ENCODE peak calls at places on chromosomes 11 and 22, in five cellular contexts. X is IMR-90, T is mesenchymal stem cell, Q is neuronal stem cell, L is H1. B is an unnamed sample. For H3K4me1, the result is how much of the 10 kb centered on the place peaks cover.

GRCh38 chr11:10398525-10398924 is 56.5 kb upstream of the AMPD3 start:
- DNase-seq in X (no peak), T (peak), Q (no peak), L (no peak), B (peak)

GRCh38 chr11:128467610-128468041 is 119.7 kb downstream of the ETS1 start:
- DNase-seq in X (peak), T (peak), Q (no peak), L (peak), B (peak)

GRCh38 chr22:47452184-47452583 is 689.7 kb downstream of the TBC1D22A start:
- DNase-seq in X (no peak), T (no peak), Q (no peak), L (no peak), B (no peak)

GRCh38 chr11:70510571-70510970 is 112.2 kb downstream of the CTTN start:
- DNase-seq in X (no peak), T (no peak), Q (no peak), L (no peak), B (no peak)

GRCh38 chr11:107756553-107756952 is 44.7 kb upstream of the SLN start:
- DNase-seq in X (no peak), T (no peak), Q (no peak), L (no peak), B (no peak)

GRCh38 chr11:134231958-134232674 is 7.6 kb downstream of the VPS26B start:
- DNase-seq in X (no peak), T (no peak), Q (no peak), L (no peak), B (peak)

GRCh38 chr11:2259466-2259830 is 10.9 kb downstream of the ASCL2 start:
- DNase-seq in X (no peak), T (no peak), Q (no peak), L (no peak), B (no peak)

GRCh38 chr11:3107608-3108182 is 50.5 kb upstream of the CARS1 start:
- DNase-seq in X (no peak), T (no peak), Q (no peak), L (no peak), B (no peak)

GRCh38 chr11:133713406-133713805 is 131.9 kb downstream of the SPATA19 start:
- DNase-seq in X (no peak), T (no peak), Q (no peak), L (no peak), B (no peak)

GRCh38 chr11:92322225-92322624 is 97.6 kb downstream of the FAT3 start:
- DNase-seq in X (peak), T (peak), Q (no peak), L (no peak), B (no peak)

GRCh38 chr11:65152157-65152556 is 17.8 kb upstream of the SYVN1 start:
- DNase-seq in X (no peak), T (peak), Q (no peak), L (no peak), B (no peak)

GRCh38 chr22:27060188-27060587 is 402.8 kb downstream of the MIAT start:
- DNase-seq in X (no peak), T (no peak), Q (no peak), L (no peak), B (no peak)

GRCh38 chr11:58963551-58964075 is 24.3 kb downstream of the GLYATL1 start:
- DNase-seq in X (peak), T (peak), Q (peak), L (peak), B (peak)
- H3K4me3 ChIP-seq in X (peak), T (peak), Q (peak), L (peak), B (peak)

GRCh38 chr11:109680127-109680526 is 258.1 kb downstream of the C11orf87 start:
- DNase-seq in X (peak), T (peak), Q (no peak), L (no peak), B (no peak)

GRCh38 chr11:109677876-109678275 is 255.9 kb downstream of the C11orf87 start:
- DNase-seq in X (no peak), T (no peak), Q (no peak), L (no peak), B (no peak)

DNA sequence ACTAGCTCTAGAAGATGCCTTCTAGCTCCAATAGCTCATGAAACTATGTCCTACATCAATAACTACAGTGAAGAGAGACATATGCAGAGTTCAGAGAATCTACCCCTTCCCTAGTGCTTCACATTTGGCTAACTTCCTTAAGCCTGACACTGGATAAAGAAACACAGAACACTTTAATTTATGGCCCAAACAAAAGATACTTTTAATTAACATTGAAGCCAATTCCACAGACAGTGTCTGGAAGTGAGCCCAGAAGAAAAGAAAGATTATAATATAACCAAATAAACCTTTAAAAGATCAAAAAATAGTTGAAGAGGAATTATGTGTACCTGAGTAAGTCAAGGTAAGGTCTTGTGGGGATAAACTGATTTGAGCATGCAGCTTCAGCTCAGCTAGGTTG is 255.2 kb downstream of the C11orf87 start:
- DNase-seq in X (no peak), T (no peak), Q (no peak), L (no peak), B (no peak)
- H3K4me1 ChIP-seq in X (under half), T (under half), Q (under half), L (under half), B (under half)

DNA sequence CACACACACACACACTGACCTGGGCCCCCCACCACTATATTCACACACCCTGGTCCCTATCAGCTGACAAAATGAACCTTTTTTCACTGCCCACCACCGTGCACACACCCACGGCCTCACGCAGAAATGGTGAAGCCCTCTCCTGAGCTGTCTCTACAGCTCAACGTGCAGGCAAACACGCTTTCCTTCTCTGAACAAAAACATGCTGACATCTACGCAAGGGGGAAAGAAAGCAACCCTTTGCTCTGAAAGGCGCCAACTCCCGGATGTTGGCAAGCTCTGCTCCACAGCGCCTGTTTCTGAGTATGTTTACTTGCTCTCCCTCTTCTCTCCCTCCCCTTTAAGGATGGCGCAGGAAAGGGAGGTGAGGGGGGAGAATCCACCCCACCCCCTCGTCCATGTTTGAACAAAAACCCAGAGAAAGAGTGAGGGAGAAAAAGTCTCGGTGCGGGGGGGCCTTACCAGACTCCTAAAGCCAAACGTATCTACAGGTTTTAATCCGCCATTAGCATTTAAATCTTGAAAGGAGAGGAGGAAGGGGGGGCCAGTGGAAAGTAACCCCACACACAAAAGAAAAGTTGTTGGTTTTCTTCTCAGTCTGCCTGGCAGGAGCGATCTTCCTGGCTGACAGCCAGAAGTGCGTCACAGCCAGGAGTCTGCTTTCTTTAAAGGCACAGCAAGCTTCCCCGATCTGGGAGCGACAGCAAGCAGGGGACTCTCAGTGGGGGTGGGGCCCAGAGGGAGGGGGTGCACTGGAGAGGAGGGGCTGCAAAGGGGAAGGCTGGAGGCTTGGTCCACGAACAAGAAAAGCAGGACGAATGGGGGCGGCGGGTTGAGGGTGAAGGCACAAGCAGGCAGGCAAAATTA is 39.6 kb downstream of the NUMA1 start:
- DNase-seq in X (peak), T (peak), Q (peak), L (peak), B (peak)
- H3K14ac ChIP-seq in X (peak), T (no peak), Q (no peak), L (peak), B (peak)

GRCh38 chr11:27471067-27471587 is 1.5 kb downstream of the LGR4 start:
- DNase-seq in X (no peak), T (peak), Q (no peak), L (no peak), B (peak)

GRCh38 chr11:27468643-27469332 is 3.8 kb downstream of the LGR4 start:
- DNase-seq in X (peak), T (peak), Q (no peak), L (no peak), B (peak)

GRCh38 chr11:27471588-27472397 is 797 bp downstream of the LGR4 start:
- DNase-seq in X (no peak), T (peak), Q (peak), L (no peak), B (peak)

GRCh38 chr11:27469333-27469680 is 3.3 kb downstream of the LGR4 start:
- DNase-seq in X (no peak), T (no peak), Q (no peak), L (no peak), B (no peak)

GRCh38 chr11:27470166-27470565 is 2.4 kb downstream of the LGR4 start:
- DNase-seq in X (no peak), T (no peak), Q (no peak), L (no peak), B (no peak)
- H3K4me3 ChIP-seq in X (no peak), T (no peak), Q (peak), L (peak), B (no peak)